ENCODE peak calls at places on chromosomes 13 and 19, in eight cellular contexts. P, B, U, C, E, J, X and M are unnamed samples.

GRCh38 chr19:1827566-1828278 is 15.6 kb upstream of the ATP8B3 start:
- DNase-seq in P (no peak), B (no peak), U (no peak), C (no peak), E (no peak), J (no peak), X (no peak), M (no peak)

GRCh38 chr19:50835785-50836542 is 2.6 kb upstream of the KLK15 start:
- DNase-seq in P (peak), B (peak), U (peak), C (no peak), E (peak), J (peak), X (peak), M (peak)

GRCh38 chr13:110266431-110266809 is 40.5 kb downstream of the COL4A1 start:
- DNase-seq in P (no peak), B (no peak), U (no peak), C (no peak), E (no peak), J (no peak), X (no peak), M (no peak)

GRCh38 chr19:10603873-10604459 is 16.9 kb upstream of the AP1M2 start:
- DNase-seq in P (no peak), B (no peak), U (no peak), C (no peak), E (peak), J (peak), X (no peak), M (no peak)

GRCh38 chr19:3604987-3605343 is 1.7 kb downstream of the TBXA2R start:
- DNase-seq in P (no peak), B (no peak), U (no peak), C (no peak), E (no peak), J (peak), X (no peak), M (no peak)

GRCh38 chr13:43664700-43665191 is 122.0 kb downstream of the ENOX1 start:
- DNase-seq in P (peak), B (no peak), U (no peak), C (no peak), E (no peak), J (no peak), X (no peak), M (no peak)

GRCh38 chr13:106121173-106121754 is 414.2 kb downstream of the EFNB2 start:
- DNase-seq in P (no peak), B (no peak), U (no peak), C (no peak), E (no peak), J (no peak), X (no peak), M (no peak)

GRCh38 chr19:12195501-12195860 is 32.6 kb downstream of the ZNF136 start:
- DNase-seq in P (peak), B (no peak), U (no peak), C (no peak), E (no peak), J (no peak), X (no peak), M (no peak)

GRCh38 chr13:113776231-113777125 is 17.5 kb downstream of the TMEM255B start:
- DNase-seq in P (no peak), B (no peak), U (no peak), C (no peak), E (no peak), J (no peak), X (no peak), M (no peak)

GRCh38 chr19:10292789-10293636 is 3.3 kb downstream of the ICAM5 start:
- DNase-seq in P (peak), B (no peak), U (peak), C (no peak), E (no peak), J (no peak), X (no peak), M (no peak)

GRCh38 chr19:18289471-18290066 is 8.1 kb upstream of the JUND start:
- DNase-seq in P (no peak), B (no peak), U (no peak), C (no peak), E (no peak), J (no peak), X (no peak), M (no peak)

GRCh38 chr13:39417131-39417530 is 185.9 kb downstream of the LHFPL6 start:
- DNase-seq in P (peak), B (no peak), U (peak), C (no peak), E (peak), J (no peak), X (no peak), M (no peak)

GRCh38 chr19:3366761-3367571 is 583 bp downstream of the NFIC start:
- DNase-seq in P (no peak), B (no peak), U (peak), C (no peak), E (peak), J (no peak), X (no peak), M (peak)

GRCh38 chr19:4352701-4353121 is 9.3 kb downstream of the MPND start:
- DNase-seq in P (peak), B (no peak), U (peak), C (no peak), E (peak), J (no peak), X (peak), M (no peak)

GRCh38 chr19:45283443-45284033 is 32.5 kb downstream of the MARK4 start:
- DNase-seq in P (no peak), B (no peak), U (peak), C (no peak), E (no peak), J (peak), X (no peak), M (peak)

GRCh38 chr19:14325863-14326262 is 55.4 kb upstream of the ADGRE5 start:
- DNase-seq in P (no peak), B (no peak), U (no peak), C (no peak), E (no peak), J (no peak), X (no peak), M (no peak)

GRCh38 chr13:111316161-111316730 is 4.2 kb upstream of the TEX29 start:
- DNase-seq in P (no peak), B (no peak), U (no peak), C (no peak), E (no peak), J (no peak), X (no peak), M (no peak)

GRCh38 chr19:16190198-16190597 is 5.0 kb downstream of the FAM32A start:
- DNase-seq in P (no peak), B (no peak), U (no peak), C (no peak), E (no peak), J (no peak), X (no peak), M (no peak)

GRCh38 chr13:42747399-42747873 is 33.9 kb upstream of the FAM216B start:
- DNase-seq in P (no peak), B (no peak), U (no peak), C (no peak), E (no peak), J (no peak), X (no peak), M (no peak)

GRCh38 chr13:49436890-49437289 is 7.0 kb downstream of the CAB39L start:
- DNase-seq in P (no peak), B (no peak), U (no peak), C (no peak), E (no peak), J (no peak), X (no peak), M (no peak)

GRCh38 chr19:33064117-33064777 is 441 bp downstream of the RHPN2 start:
- DNase-seq in P (peak), B (no peak), U (peak), C (no peak), E (peak), J (no peak), X (no peak), M (no peak)

GRCh38 chr13:31638577-31638976 is 100.7 kb upstream of the RXFP2 start:
- DNase-seq in P (no peak), B (no peak), U (no peak), C (no peak), E (no peak), J (no peak), X (no peak), M (no peak)

GRCh38 chr19:45864629-45865082 is 530 bp downstream of the FOXA3 start:
- DNase-seq in P (no peak), B (no peak), U (no peak), C (no peak), E (no peak), J (no peak), X (no peak), M (no peak)

GRCh38 chr19:43525836-43526771 is 897 bp downstream of the ETHE1 start:
- DNase-seq in P (peak), B (no peak), U (no peak), C (no peak), E (peak), J (no peak), X (no peak), M (peak)

GRCh38 chr19:38399537-38399936 is 3.4 kb upstream of the FAM98C start:
- DNase-seq in P (no peak), B (no peak), U (no peak), C (no peak), E (no peak), J (no peak), X (no peak), M (no peak)

GRCh38 chr19:12163841-12164240 is 945 bp downstream of the ZNF136 start:
- DNase-seq in P (peak), B (no peak), U (no peak), C (no peak), E (peak), J (no peak), X (no peak), M (no peak)

GRCh38 chr19:14517840-14518505 is at the start of gene DNAJB1:
- DNase-seq in P (peak), B (no peak), U (peak), C (no peak), E (peak), J (no peak), X (peak), M (peak)

GRCh38 chr19:3100331-3100730 is 6.2 kb downstream of the GNA11 start:
- DNase-seq in P (no peak), B (no peak), U (no peak), C (no peak), E (no peak), J (no peak), X (no peak), M (no peak)

GRCh38 chr13:98180092-98180491 is 3.0 kb upstream of the RNF113B start:
- DNase-seq in P (no peak), B (no peak), U (no peak), C (no peak), E (no peak), J (no peak), X (no peak), M (no peak)
- TF ChIP-seq POLR2AphosphoS5 in P (no peak), B (no peak), U (no peak), C (no peak), E (no peak), J (no peak), X (no peak), M (no peak)

GRCh38 chr19:39823693-39824092 is 10.3 kb downstream of the DYRK1B start:
- DNase-seq in P (peak), B (no peak), U (no peak), C (no peak), E (peak), J (no peak), X (no peak), M (no peak)
- TF ChIP-seq REST in P (no peak), B (no peak), U (no peak), C (no peak), E (no peak), J (no peak), X (no peak), M (no peak)

DNA sequence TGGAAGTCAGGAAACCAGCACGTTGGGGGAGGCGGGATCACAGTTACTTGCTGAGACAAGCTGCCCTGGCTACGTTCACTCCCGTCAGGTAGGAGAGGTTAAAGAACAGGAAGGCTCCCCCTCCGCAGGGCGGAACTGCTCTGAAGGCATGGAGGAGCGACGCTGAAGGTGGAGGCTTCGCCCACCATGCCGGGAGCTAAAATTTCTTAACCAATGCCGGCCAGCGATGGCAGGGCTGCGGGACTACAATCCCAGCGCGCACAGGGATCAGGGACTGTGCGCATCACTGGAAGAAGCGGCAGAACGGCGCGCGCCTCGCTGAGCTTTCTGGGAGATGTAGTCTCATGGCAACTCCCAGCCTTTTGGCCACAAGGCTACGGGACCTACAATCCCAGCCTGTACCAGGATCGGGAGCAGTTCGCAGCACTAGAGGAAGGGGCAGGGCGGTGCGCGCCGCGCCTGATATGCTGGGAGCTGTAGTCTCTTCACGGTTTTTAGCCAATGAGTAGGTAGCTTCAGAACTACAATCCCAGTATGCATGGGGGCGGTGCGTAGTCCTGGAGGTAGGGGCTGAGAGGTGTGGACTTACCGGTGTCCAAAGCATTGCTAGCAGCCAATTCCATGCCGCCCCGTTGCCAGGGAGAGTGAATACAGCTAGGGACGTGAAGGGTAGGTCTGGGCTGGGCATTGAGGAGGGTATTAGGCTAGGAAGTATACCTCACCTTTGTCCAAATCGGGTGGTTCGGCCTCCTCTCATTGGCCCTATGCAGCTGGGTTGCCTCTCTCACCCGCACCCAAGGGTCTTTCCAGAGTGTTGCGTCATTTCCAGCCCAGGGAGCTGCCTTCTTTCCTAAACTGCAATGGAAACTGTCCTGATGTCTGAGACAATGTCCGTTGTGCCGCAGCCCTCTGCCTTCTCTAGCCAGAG is 12.8 kb upstream of the ZNF682 start:
- DNase-seq in P (peak), B (no peak), U (peak), C (peak), E (peak), J (peak), X (peak), M (peak)
- TF ChIP-seq POLR2AphosphoS5 in P (peak), B (no peak), U (no peak), C (peak), E (peak), J (no peak), X (no peak), M (no peak)

GRCh38 chr19:29858621-29859020 is 46.8 kb downstream of the CCNE1 start:
- DNase-seq in P (peak), B (no peak), U (no peak), C (no peak), E (no peak), J (no peak), X (no peak), M (no peak)

GRCh38 chr19:29855771-29856510 is 44.1 kb downstream of the CCNE1 start:
- DNase-seq in P (no peak), B (no peak), U (no peak), C (no peak), E (no peak), J (no peak), X (no peak), M (no peak)

GRCh38 chr19:29858000-29858596 is 46.3 kb downstream of the CCNE1 start:
- DNase-seq in P (peak), B (no peak), U (peak), C (no peak), E (peak), J (no peak), X (no peak), M (peak)

GRCh38 chr19:29861575-29861974 is 49.8 kb downstream of the CCNE1 start:
- DNase-seq in P (no peak), B (no peak), U (no peak), C (no peak), E (no peak), J (no peak), X (no peak), M (no peak)

DNA sequence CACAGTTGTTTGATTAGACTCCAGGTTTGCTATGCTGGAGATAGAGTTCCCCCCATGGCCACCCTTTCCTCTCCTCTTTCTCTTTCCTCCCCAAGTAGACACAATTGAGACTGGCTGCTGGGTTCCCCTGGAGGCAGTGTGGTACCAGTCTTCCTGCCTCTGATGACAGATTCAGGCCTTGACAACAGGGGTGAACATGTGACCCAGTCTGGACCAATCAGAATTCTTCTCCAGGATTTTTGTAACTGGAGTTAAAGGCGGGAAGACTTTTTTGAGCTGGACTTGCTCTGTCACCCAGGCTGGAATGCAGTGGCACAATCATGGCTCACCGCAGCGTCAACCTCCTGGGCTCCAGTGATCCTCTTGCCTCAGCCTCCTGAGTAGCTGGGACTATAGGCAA is 48.7 kb downstream of the CCNE1 start:
- DNase-seq in P (peak), B (peak), U (peak), C (no peak), E (no peak), J (no peak), X (no peak), M (no peak)
- TF ChIP-seq REST in P (no peak), B (no peak), U (no peak), C (no peak), E (no peak), J (no peak), X (no peak), M (no peak)

GRCh38 chr13:35926859-35927530 is 204.2 kb downstream of the DCLK1 start:
- DNase-seq in P (no peak), B (no peak), U (no peak), C (no peak), E (no peak), J (no peak), X (no peak), M (no peak)
- TF ChIP-seq POLR2AphosphoS5 in P (no peak), B (no peak), U (no peak), C (no peak), E (no peak), J (no peak), X (no peak), M (no peak)

GRCh38 chr19:27742041-27742440 is 1470.9 kb downstream of the UQCRFS1 start:
- DNase-seq in P (no peak), B (no peak), U (no peak), C (no peak), E (no peak), J (no peak), X (no peak), M (no peak)
- TF ChIP-seq REST in P (no peak), B (no peak), U (no peak), C (no peak), E (no peak), J (no peak), X (no peak), M (no peak)

GRCh38 chr19:7336321-7336973 is 12.3 kb upstream of the ARHGEF18 start:
- DNase-seq in P (no peak), B (no peak), U (no peak), C (no peak), E (no peak), J (no peak), X (no peak), M (no peak)

GRCh38 chr19:7346488-7346971 is 2.2 kb upstream of the ARHGEF18 start:
- DNase-seq in P (no peak), B (no peak), U (no peak), C (no peak), E (no peak), J (no peak), X (peak), M (no peak)

GRCh38 chr19:7337380-7338194 is 11.2 kb upstream of the ARHGEF18 start:
- DNase-seq in P (no peak), B (no peak), U (no peak), C (no peak), E (no peak), J (peak), X (no peak), M (peak)

GRCh38 chr19:7342143-7342542 is 6.6 kb upstream of the ARHGEF18 start:
- DNase-seq in P (no peak), B (no peak), U (no peak), C (no peak), E (no peak), J (no peak), X (no peak), M (no peak)

GRCh38 chr19:7340959-7341837 is 7.5 kb upstream of the ARHGEF18 start:
- DNase-seq in P (peak), B (peak), U (peak), C (peak), E (peak), J (peak), X (peak), M (peak)
- TF ChIP-seq POLR2AphosphoS5 in P (no peak), B (no peak), U (no peak), C (no peak), E (no peak), J (no peak), X (no peak), M (no peak)